ENCODE peak calls at places on chromosome 9, in six cellular contexts. O, I, V, D, Q and H are unnamed samples.

GRCh38 chr9:130672466-130672865 is 8.1 kb downstream of the PRDM12 start:
- DNase-seq in O (no peak), I (no peak), V (no peak), D (no peak), Q (no peak), H (no peak)

GRCh38 chr9:90449213-90449925 is 193.3 kb downstream of the DIRAS2 start:
- DNase-seq in O (no peak), I (no peak), V (no peak), D (no peak), Q (no peak), H (no peak)

GRCh38 chr9:37971107-37971459 is 67.2 kb upstream of the SLC25A51 start:
- DNase-seq in O (peak; percentile 72), I (no peak), V (no peak), D (no peak), Q (no peak), H (no peak)

GRCh38 chr9:33263131-33263935 is 1.2 kb downstream of the BAG1 start:
- DNase-seq in O (no peak), I (no peak), V (no peak), D (no peak), Q (peak; percentile 18), H (peak; percentile 43)

GRCh38 chr9:127968046-127968445 is 12.7 kb downstream of the EEIG1 start:
- DNase-seq in O (peak; percentile 77), I (no peak), V (no peak), D (no peak), Q (no peak), H (no peak)

GRCh38 chr9:22084336-22085035 is 75.4 kb upstream of the CDKN2B start:
- DNase-seq in O (peak; percentile 97), I (no peak), V (no peak), D (no peak), Q (peak; percentile 7), H (no peak)

GRCh38 chr9:130732793-130733221 is 39.2 kb downstream of the EXOSC2 start:
- DNase-seq in O (no peak), I (no peak), V (no peak), D (no peak), Q (no peak), H (no peak)

GRCh38 chr9:1759901-1760300 is 255.2 kb upstream of the SMARCA2 start:
- DNase-seq in O (no peak), I (peak; percentile 38), V (no peak), D (no peak), Q (no peak), H (no peak)

GRCh38 chr9:126698251-126698650 is 84.5 kb downstream of the LMX1B start:
- DNase-seq in O (no peak), I (no peak), V (no peak), D (no peak), Q (no peak), H (no peak)

GRCh38 chr9:109903515-109904138 is 123.6 kb downstream of the PALM2AKAP2 start:
- DNase-seq in O (peak; percentile 83), I (peak; percentile 58), V (peak; percentile 78), D (no peak), Q (peak; percentile 71), H (peak; percentile 92)

GRCh38 chr9:31574006-31574750 is 810.3 kb upstream of the ACO1 start:
- DNase-seq in O (no peak), I (no peak), V (no peak), D (no peak), Q (no peak), H (no peak)

GRCh38 chr9:94031380-94031779 is 52.9 kb upstream of the PTPDC1 start:
- DNase-seq in O (no peak), I (no peak), V (no peak), D (no peak), Q (no peak), H (no peak)

GRCh38 chr9:72588336-72588735 is 66.9 kb downstream of the TMC1 start:
- DNase-seq in O (peak; percentile 29), I (no peak), V (no peak), D (no peak), Q (no peak), H (no peak)

GRCh38 chr9:14652729-14653377 is 40.4 kb downstream of the ZDHHC21 start:
- DNase-seq in O (peak; percentile 24), I (no peak), V (no peak), D (no peak), Q (peak; percentile 70), H (peak; percentile 6)

GRCh38 chr9:83935276-83935890 is 14.2 kb upstream of the KIF27 start:
- DNase-seq in O (peak; percentile 82), I (no peak), V (no peak), D (no peak), Q (no peak), H (no peak)

GRCh38 chr9:72477862-72478564 is 43.4 kb upstream of the TMC1 start:
- DNase-seq in O (peak; percentile 76), I (no peak), V (no peak), D (no peak), Q (peak; percentile 86), H (no peak)

GRCh38 chr9:127588740-127589506 is 23.2 kb upstream of the STXBP1 start:
- DNase-seq in O (no peak), I (peak; percentile 66), V (no peak), D (no peak), Q (no peak), H (no peak)

GRCh38 chr9:134123764-134124128 is 12.1 kb upstream of the WDR5 start:
- DNase-seq in O (no peak), I (no peak), V (no peak), D (no peak), Q (no peak), H (no peak)

GRCh38 chr9:88658311-88658822 is 123.4 kb downstream of the NXNL2 start:
- DNase-seq in O (no peak), I (no peak), V (no peak), D (no peak), Q (no peak), H (no peak)

GRCh38 chr9:133375724-133376654 is at the start of the genes STKLD1 and SURF4:
- DNase-seq in O (peak; percentile 94), I (peak; percentile 95), V (peak; percentile 95), D (peak; percentile 73), Q (peak; percentile 86), H (peak; percentile 97)

GRCh38 chr9:93686880-93687236 is 110.5 kb downstream of the PHF2 start:
- DNase-seq in O (no peak), I (peak; percentile 14), V (no peak), D (no peak), Q (no peak), H (no peak)

GRCh38 chr9:25964239-25964638 is 286.0 kb upstream of the TUSC1 start:
- DNase-seq in O (peak; percentile 82), I (peak; percentile 65), V (peak; percentile 10), D (no peak), Q (peak; percentile 47), H (peak; percentile 62)

GRCh38 chr9:121271368-121272351 is 3.7 kb downstream of the GSN start:
- DNase-seq in O (peak; percentile 87), I (no peak), V (no peak), D (no peak), Q (no peak), H (no peak)

GRCh38 chr9:20552874-20553624 is 69.2 kb downstream of the MLLT3 start:
- DNase-seq in O (peak; percentile 25), I (no peak), V (no peak), D (peak; percentile 38), Q (peak; percentile 9), H (no peak)

GRCh38 chr9:32968101-32969011 is 33.1 kb downstream of the APTX start:
- DNase-seq in O (peak; percentile 57), I (no peak), V (peak; percentile 49), D (no peak), Q (peak; percentile 29), H (peak; percentile 64)

GRCh38 chr9:97806721-97807120 is 46.3 kb upstream of the FOXE1 start:
- DNase-seq in O (no peak), I (no peak), V (no peak), D (no peak), Q (no peak), H (no peak)

GRCh38 chr9:97801180-97801579 is 51.8 kb upstream of the FOXE1 start:
- DNase-seq in O (no peak), I (no peak), V (no peak), D (no peak), Q (no peak), H (no peak)

GRCh38 chr9:97803167-97804058 is 49.6 kb upstream of the FOXE1 start:
- DNase-seq in O (peak; percentile 25), I (peak; percentile 79), V (no peak), D (no peak), Q (peak; percentile 33), H (peak; percentile 77)

GRCh38 chr9:97802276-97802675 is 50.8 kb upstream of the FOXE1 start:
- DNase-seq in O (peak; percentile 68), I (no peak), V (no peak), D (no peak), Q (peak; percentile 21), H (no peak)

DNA sequence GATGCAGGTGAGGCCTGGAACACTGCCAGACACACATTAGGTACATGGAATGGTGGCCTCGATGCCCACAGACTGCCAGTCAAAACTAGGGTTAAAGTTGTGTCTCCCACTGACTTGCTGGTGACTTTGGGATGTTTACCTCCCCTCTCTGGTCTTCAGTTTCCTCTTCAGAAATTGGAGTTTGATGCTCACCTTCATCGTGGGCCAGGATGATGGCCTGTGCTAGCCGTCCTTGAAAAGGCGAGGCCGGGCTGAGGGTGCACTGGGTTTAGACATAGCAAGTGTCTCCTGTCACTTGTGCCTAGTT is 49.0 kb upstream of the FOXE1 start:
- DNase-seq in O (no peak), I (no peak), V (no peak), D (no peak), Q (no peak), H (no peak)
- H2AFZ ChIP-seq in O (peak overlapping the region; percentile 96), I (no peak overlapping the region), V (no peak overlapping the region), D (no peak overlapping the region), Q (no peak overlapping the region), H (peak overlapping the region; percentile 95)

GRCh38 chr9:7976856-7977255 is 177.3 kb upstream of the DMAC1 start:
- DNase-seq in O (no peak), I (no peak), V (peak; percentile 42), D (no peak), Q (no peak), H (peak; percentile 27)
- H2AFZ ChIP-seq in O (no peak overlapping the region), I (no peak overlapping the region), V (peak overlapping the region; percentile 61), D (peak overlapping the region; percentile 25), Q (no peak overlapping the region), H (peak overlapping the region; percentile 51)

GRCh38 chr9:81224166-81224858 is 465.0 kb downstream of the TLE1 start:
- DNase-seq in O (no peak), I (no peak), V (peak; percentile 27), D (no peak), Q (no peak), H (peak; percentile 74)
- H2AFZ ChIP-seq in O (peak overlapping the region; percentile 15), I (no peak overlapping the region), V (peak overlapping the region; percentile 46), D (no peak overlapping the region), Q (no peak overlapping the region), H (peak overlapping the region; percentile 68)

DNA sequence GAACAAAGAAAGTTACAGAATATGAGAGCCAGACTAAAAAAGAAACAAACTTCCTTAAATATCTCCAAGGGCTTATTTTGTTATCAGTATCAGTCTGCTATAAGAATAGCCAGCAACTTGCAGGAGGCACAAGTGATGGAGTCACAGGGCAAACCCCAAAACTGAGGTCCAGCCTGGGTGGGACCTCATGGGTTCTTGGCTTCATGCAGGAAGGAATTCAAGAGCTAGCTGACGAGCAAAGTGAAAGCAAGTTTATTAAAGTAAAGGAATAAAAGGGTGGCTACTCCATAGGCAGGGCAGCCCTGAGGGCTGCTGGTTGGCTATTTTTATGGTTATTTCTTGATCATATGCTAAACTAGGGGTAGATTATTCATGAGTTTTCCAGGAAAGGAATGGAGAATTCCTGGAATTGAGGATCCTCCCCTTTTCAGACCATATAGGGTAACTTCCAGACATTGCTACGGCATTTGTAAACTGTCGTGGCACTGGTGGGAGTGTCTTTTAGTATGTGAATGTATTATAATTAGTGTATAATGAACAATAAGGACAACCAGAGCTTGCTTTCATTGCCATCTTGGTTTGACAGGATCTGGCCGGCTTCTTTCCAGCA is 231.9 kb downstream of the ADAMTSL1 start:
- DNase-seq in O (no peak), I (no peak), V (no peak), D (no peak), Q (no peak), H (no peak)
- H2AFZ ChIP-seq in O (no peak overlapping the region), I (no peak overlapping the region), V (no peak overlapping the region), D (no peak overlapping the region), Q (no peak overlapping the region), H (no peak overlapping the region)

GRCh38 chr9:95129651-95130291 is 187.7 kb downstream of the FANCC start:
- DNase-seq in O (no peak), I (no peak), V (no peak), D (no peak), Q (peak; percentile 50), H (no peak)
- H2AFZ ChIP-seq in O (peak overlapping the region; percentile 7), I (no peak overlapping the region), V (no peak overlapping the region), D (no peak overlapping the region), Q (no peak overlapping the region), H (no peak overlapping the region)